ENCODE peak calls at places on chromosomes 3 and 15, in ten cellular contexts. T is neural crest cell, P is OCI-LY7, A is NB4, B is endothelial cell, U is right atrium auricular region, N is A549, G is AG09319, Y is brain microvascular endothelial cell, R is mammary epithelial cell. H is an unnamed sample.

GRCh38 chr15:80440024-80440423 is 35.8 kb downstream of the ARNT2 start:
- DNase-seq in T (no peak), P (no peak), A (no peak), B (no peak), U (peak), N (no peak), G (no peak), Y (no peak), R (no peak), H (no peak)

GRCh38 chr3:9793161-9793781 is 389 bp downstream of the ARPC4 start:
- DNase-seq in T (no peak), P (peak), A (peak), B (peak), U (no peak), N (no peak), G (no peak), Y (peak), R (peak), H (no peak)

GRCh38 chr3:171173732-171174131 is 147.2 kb upstream of the SLC2A2 start:
- DNase-seq in T (no peak), P (no peak), A (no peak), B (no peak), U (peak), N (no peak), G (no peak), Y (no peak), R (no peak), H (no peak)

GRCh38 chr3:172787746-172788145 is 37.2 kb downstream of the ECT2 start:
- DNase-seq in T (no peak), P (no peak), A (no peak), B (no peak), U (no peak), N (no peak), G (no peak), Y (no peak), R (no peak), H (no peak)

GRCh38 chr3:133812872-133813271 is 7.3 kb downstream of the SRPRB start:
- DNase-seq in T (no peak), P (no peak), A (no peak), B (no peak), U (no peak), N (no peak), G (no peak), Y (no peak), R (no peak), H (no peak)

GRCh38 chr15:22956257-22956979 is 23.8 kb downstream of the CYFIP1 start:
- DNase-seq in T (no peak), P (no peak), A (peak), B (no peak), U (no peak), N (no peak), G (no peak), Y (peak), R (no peak), H (no peak)

GRCh38 chr3:28940530-28940929 is 340.3 kb upstream of the RBMS3 start:
- DNase-seq in T (no peak), P (no peak), A (no peak), B (peak), U (no peak), N (no peak), G (peak), Y (peak), R (peak), H (peak)

GRCh38 chr3:73546961-73547360 is 77.8 kb downstream of the PDZRN3 start:
- DNase-seq in T (no peak), P (no peak), A (no peak), B (no peak), U (no peak), N (no peak), G (peak), Y (peak), R (peak), H (no peak)

GRCh38 chr15:66603301-66604179 is 37.7 kb upstream of the LCTL start:
- DNase-seq in T (peak), P (peak), A (peak), B (peak), U (no peak), N (peak), G (no peak), Y (peak), R (peak), H (peak)

GRCh38 chr15:100867476-100867875 is 12.2 kb upstream of the ALDH1A3 start:
- DNase-seq in T (no peak), P (no peak), A (no peak), B (no peak), U (no peak), N (no peak), G (no peak), Y (no peak), R (no peak), H (no peak)

GRCh38 chr3:98034036-98034435 is 1.1 kb downstream of the GABRR3 start:
- DNase-seq in T (no peak), P (no peak), A (no peak), B (no peak), U (no peak), N (no peak), G (no peak), Y (no peak), R (no peak), H (no peak)

GRCh38 chr3:13379191-13379830 is 40.8 kb downstream of the NUP210 start:
- DNase-seq in T (no peak), P (no peak), A (no peak), B (no peak), U (peak), N (no peak), G (peak), Y (peak), R (no peak), H (no peak)

GRCh38 chr3:46289551-46289950 is 47.3 kb downstream of the CCR3 start:
- DNase-seq in T (no peak), P (no peak), A (no peak), B (no peak), U (no peak), N (no peak), G (no peak), Y (no peak), R (no peak), H (no peak)

GRCh38 chr15:40844543-40844981 is 714 bp downstream of the SPINT1 start:
- DNase-seq in T (no peak), P (no peak), A (peak), B (peak), U (no peak), N (no peak), G (no peak), Y (no peak), R (no peak), H (peak)

GRCh38 chr3:47019201-47019600 is 39.7 kb downstream of the NBEAL2 start:
- DNase-seq in T (no peak), P (no peak), A (no peak), B (no peak), U (no peak), N (no peak), G (no peak), Y (no peak), R (peak), H (peak)

GRCh38 chr3:63960048-63960711 is 48.0 kb upstream of the SCAANT1 start:
- DNase-seq in T (no peak), P (no peak), A (peak), B (no peak), U (no peak), N (peak), G (no peak), Y (peak), R (peak), H (no peak)

GRCh38 chr3:30720586-30721313 is 114.3 kb downstream of the TGFBR2 start:
- DNase-seq in T (no peak), P (no peak), A (no peak), B (no peak), U (no peak), N (peak), G (peak), Y (peak), R (peak), H (no peak)

GRCh38 chr3:5298453-5298852 is 110.9 kb downstream of the EDEM1 start:
- DNase-seq in T (no peak), P (peak), A (peak), B (no peak), U (no peak), N (no peak), G (no peak), Y (no peak), R (no peak), H (peak)

GRCh38 chr15:66115568-66116206 is 137.9 kb downstream of the MEGF11 start:
- DNase-seq in T (no peak), P (peak), A (no peak), B (no peak), U (no peak), N (no peak), G (no peak), Y (no peak), R (no peak), H (no peak)

GRCh38 chr3:51389423-51390183 is 1.5 kb upstream of the RBM15B start:
- DNase-seq in T (peak), P (peak), A (peak), B (peak), U (peak), N (peak), G (no peak), Y (peak), R (no peak), H (peak)

GRCh38 chr3:46517016-46517770 is 19.4 kb downstream of the RTP3 start:
- DNase-seq in T (no peak), P (no peak), A (no peak), B (no peak), U (no peak), N (no peak), G (no peak), Y (peak), R (peak), H (no peak)

GRCh38 chr15:80573614-80574013 is 121.5 kb upstream of the ABHD17C start:
- DNase-seq in T (no peak), P (no peak), A (no peak), B (no peak), U (no peak), N (no peak), G (no peak), Y (no peak), R (no peak), H (no peak)

GRCh38 chr3:126530171-126531050 is 6.5 kb downstream of the CHST13 start:
- DNase-seq in T (no peak), P (no peak), A (peak), B (no peak), U (no peak), N (no peak), G (no peak), Y (no peak), R (no peak), H (no peak)

GRCh38 chr3:126360046-126360713 is 3.0 kb upstream of the KLF15 start:
- DNase-seq in T (no peak), P (no peak), A (no peak), B (no peak), U (no peak), N (no peak), G (no peak), Y (no peak), R (no peak), H (no peak)

GRCh38 chr15:92906563-92907081 is 6.5 kb downstream of the CHD2 start:
- DNase-seq in T (no peak), P (peak), A (no peak), B (no peak), U (no peak), N (no peak), G (no peak), Y (peak), R (peak), H (peak)

GRCh38 chr15:25849431-25849921 is 13.7 kb downstream of the ATP10A start:
- DNase-seq in T (no peak), P (no peak), A (no peak), B (no peak), U (no peak), N (no peak), G (peak), Y (peak), R (no peak), H (no peak)

GRCh38 chr15:52558196-52558595 is 10.6 kb downstream of the ARPP19 start:
- DNase-seq in T (no peak), P (no peak), A (peak), B (no peak), U (no peak), N (no peak), G (no peak), Y (peak), R (peak), H (peak)

GRCh38 chr3:5122030-5122740 is at the start of gene ARL8B:
- DNase-seq in T (peak), P (peak), A (peak), B (peak), U (peak), N (peak), G (peak), Y (peak), R (peak), H (peak)

GRCh38 chr15:40133544-40133943 is 24.9 kb upstream of the BMF start:
- DNase-seq in T (no peak), P (no peak), A (no peak), B (no peak), U (no peak), N (no peak), G (no peak), Y (no peak), R (no peak), H (no peak)

GRCh38 chr15:68684476-68684875 is 105.7 kb downstream of the CORO2B start:
- DNase-seq in T (no peak), P (no peak), A (no peak), B (no peak), U (no peak), N (no peak), G (no peak), Y (no peak), R (no peak), H (no peak)

GRCh38 chr15:43285609-43286037 is 18.9 kb upstream of the TGM5 start:
- DNase-seq in T (peak), P (peak), A (peak), B (peak), U (peak), N (peak), G (peak), Y (peak), R (peak), H (peak)

GRCh38 chr15:70083946-70084345 is 13.8 kb downstream of the TLE3 start:
- DNase-seq in T (no peak), P (peak), A (no peak), B (no peak), U (no peak), N (no peak), G (no peak), Y (no peak), R (no peak), H (peak)

GRCh38 chr3:114313426-114313825 is 19.6 kb downstream of the TIGIT start:
- DNase-seq in T (no peak), P (no peak), A (no peak), B (no peak), U (no peak), N (no peak), G (no peak), Y (no peak), R (no peak), H (no peak)

GRCh38 chr3:124856687-124857086 is 30.5 kb downstream of the ITGB5 start:
- DNase-seq in T (no peak), P (no peak), A (no peak), B (no peak), U (no peak), N (no peak), G (no peak), Y (no peak), R (no peak), H (no peak)

GRCh38 chr15:58574612-58575011 is 142.8 kb downstream of the LIPC start:
- DNase-seq in T (no peak), P (peak), A (no peak), B (no peak), U (no peak), N (peak), G (no peak), Y (no peak), R (no peak), H (no peak)

GRCh38 chr15:63576441-63576840 is 20.7 kb upstream of the FBXL22 start:
- DNase-seq in T (no peak), P (no peak), A (no peak), B (no peak), U (no peak), N (no peak), G (no peak), Y (no peak), R (no peak), H (no peak)

GRCh38 chr3:176840604-176841287 is 356.5 kb downstream of the TBL1XR1 start:
- DNase-seq in T (no peak), P (no peak), A (no peak), B (no peak), U (no peak), N (no peak), G (no peak), Y (no peak), R (no peak), H (no peak)

GRCh38 chr3:66633564-66633963 is 132.7 kb upstream of the LRIG1 start:
- DNase-seq in T (no peak), P (no peak), A (no peak), B (peak), U (no peak), N (no peak), G (no peak), Y (no peak), R (no peak), H (no peak)

GRCh38 chr3:189304465-189305341 is 132.9 kb downstream of the TPRG1 start:
- DNase-seq in T (no peak), P (no peak), A (no peak), B (no peak), U (no peak), N (peak), G (no peak), Y (no peak), R (peak), H (no peak)

DNA sequence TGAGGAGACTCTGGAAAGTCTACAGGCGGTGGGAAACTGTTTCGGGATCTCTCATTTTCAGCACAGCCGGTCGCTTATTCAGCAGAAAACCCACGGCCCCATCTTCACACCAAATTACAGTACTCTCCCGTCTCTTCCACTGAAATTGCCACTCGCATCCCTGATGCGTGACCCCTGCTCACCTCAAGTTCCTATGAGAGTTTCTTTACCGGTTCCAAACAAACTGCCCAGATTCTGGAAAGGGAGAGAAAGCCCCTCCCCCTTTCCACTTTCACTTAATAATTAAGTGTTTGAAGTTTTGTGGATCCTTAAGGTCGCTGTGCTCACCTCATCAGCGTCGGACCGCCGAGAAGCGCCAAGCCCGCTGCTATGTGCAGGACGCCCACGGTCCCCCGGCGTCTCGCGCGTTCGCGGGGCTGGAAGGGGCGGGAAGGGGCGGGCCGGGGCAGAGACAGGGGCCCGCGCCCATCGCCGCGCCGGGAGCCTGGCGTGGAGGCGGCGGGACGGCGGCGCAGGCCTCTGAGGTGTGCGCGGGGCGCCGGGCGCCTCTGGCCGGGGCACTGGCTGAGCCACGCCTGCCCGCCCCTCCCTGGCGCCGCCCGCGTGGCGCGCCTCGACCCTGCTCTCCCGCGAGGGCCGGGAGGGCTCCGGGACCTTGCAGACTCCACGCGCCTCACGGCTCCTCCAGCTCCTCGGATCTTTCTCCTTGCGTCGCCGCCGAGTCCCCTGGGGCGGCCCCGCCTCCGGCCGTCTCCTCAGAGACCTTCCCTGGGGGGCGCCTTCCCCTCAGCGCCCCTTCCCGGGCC is at the start of gene GPR156:
- DNase-seq in T (no peak), P (no peak), A (no peak), B (peak), U (no peak), N (peak), G (no peak), Y (no peak), R (no peak), H (peak)
- TF ChIP-seq CTCF in T (peak), P (no peak), A (no peak), B (no peak), U (no peak), N (no peak), G (no peak), Y (no peak), R (no peak), H (no peak)

GRCh38 chr15:35522061-35522460 is 23.9 kb downstream of the DPH6 start:
- DNase-seq in T (no peak), P (no peak), A (no peak), B (peak), U (no peak), N (no peak), G (peak), Y (peak), R (no peak), H (no peak)
- TF ChIP-seq CTCF in T (no peak), P (no peak), A (no peak), B (peak), U (no peak), N (no peak), G (peak), Y (peak), R (no peak), H (no peak)

GRCh38 chr3:141302364-141303141 is 65.8 kb upstream of the ZBTB38 start:
- DNase-seq in T (no peak), P (no peak), A (no peak), B (no peak), U (peak), N (peak), G (peak), Y (peak), R (peak), H (no peak)
- TF ChIP-seq CTCF in T (no peak), P (no peak), A (no peak), B (no peak), U (no peak), N (peak), G (peak), Y (peak), R (no peak), H (peak)

DNA sequence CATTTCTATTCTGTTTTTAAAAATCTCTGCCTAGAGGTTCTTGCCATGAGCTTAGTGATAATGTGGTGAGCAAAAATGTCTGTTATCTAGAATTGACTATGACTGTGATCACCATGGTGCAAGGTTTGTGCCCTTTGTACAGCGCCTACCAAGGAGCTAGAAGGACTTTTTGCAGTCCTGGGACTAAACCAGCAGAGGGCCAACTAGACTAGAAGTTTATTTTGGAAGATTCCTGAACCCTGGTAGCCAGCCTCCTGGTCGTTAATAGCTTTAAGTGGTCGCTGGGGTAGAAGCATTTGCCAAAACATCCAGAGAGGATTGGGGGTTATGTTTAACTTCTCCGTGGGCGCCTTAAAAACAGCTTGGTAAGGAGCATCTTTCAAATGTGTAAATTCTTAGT is 7.8 kb downstream of the SCG5 start:
- DNase-seq in T (no peak), P (no peak), A (peak), B (peak), U (no peak), N (peak), G (no peak), Y (peak), R (no peak), H (no peak)
- TF ChIP-seq CTCF in T (peak), P (peak), A (peak), B (peak), U (no peak), N (peak), G (peak), Y (peak), R (peak), H (peak)